ENCODE peak calls at places on chromosomes 5 and 9, in six cellular contexts. I is GM23338, L is PC-3, G is uterus, Q is iPS DF 6.9, Y is fibroblast of lung. J is an unnamed sample. For H3K4me1, the result is how much of the 10 kb centered on the place peaks cover.

GRCh38 chr5:31614147-31615030 is 24.5 kb upstream of the PDZD2 start:
- DNase-seq in G (no peak), Y (no peak), L (no peak), I (peak), Q (no peak), J (no peak)

GRCh38 chr5:111931658-111932057 is 174.7 kb upstream of the NREP start:
- DNase-seq in L (no peak), I (no peak), Y (no peak), Q (no peak), G (no peak), J (no peak)

GRCh38 chr9:12774861-12775367 is at the start of gene LURAP1L:
- DNase-seq in G (peak), L (peak), Q (no peak), Y (peak), I (peak), J (peak)

GRCh38 chr9:92463989-92464388 is 18.3 kb downstream of the ASPN start:
- DNase-seq in L (peak), I (no peak), Y (peak), G (peak), Q (no peak), J (no peak)

GRCh38 chr5:154260224-154260859 is 69.8 kb downstream of the GALNT10 start:
- DNase-seq in L (no peak), I (peak), G (no peak), Y (no peak), Q (no peak), J (no peak)

GRCh38 chr5:159805021-159805420 is 111.3 kb upstream of the ADRA1B start:
- DNase-seq in Y (peak), G (no peak), I (no peak), L (no peak), Q (no peak), J (peak)

GRCh38 chr9:19223724-19224123 is 6.8 kb upstream of the DENND4C start:
- DNase-seq in L (no peak), G (peak), I (no peak), Y (no peak), Q (no peak), J (peak)

GRCh38 chr9:76621011-76621410 is 143.2 kb upstream of the PCA3 start:
- DNase-seq in L (no peak), Y (no peak), G (no peak), Q (no peak), I (no peak), J (no peak)

GRCh38 chr9:129834489-129835127 is 467 bp downstream of the C9orf78 start:
- DNase-seq in I (no peak), Y (no peak), L (peak), G (no peak), Q (no peak), J (no peak)

GRCh38 chr9:85408494-85408893 is 333.3 kb downstream of the AGTPBP1 start:
- DNase-seq in I (no peak), Q (no peak), Y (no peak), G (no peak), L (peak), J (no peak)

GRCh38 chr5:135605221-135605620 is 26.4 kb upstream of the CXCL14 start:
- DNase-seq in L (no peak), I (no peak), Q (no peak), G (no peak), Y (no peak), J (peak)

DNA sequence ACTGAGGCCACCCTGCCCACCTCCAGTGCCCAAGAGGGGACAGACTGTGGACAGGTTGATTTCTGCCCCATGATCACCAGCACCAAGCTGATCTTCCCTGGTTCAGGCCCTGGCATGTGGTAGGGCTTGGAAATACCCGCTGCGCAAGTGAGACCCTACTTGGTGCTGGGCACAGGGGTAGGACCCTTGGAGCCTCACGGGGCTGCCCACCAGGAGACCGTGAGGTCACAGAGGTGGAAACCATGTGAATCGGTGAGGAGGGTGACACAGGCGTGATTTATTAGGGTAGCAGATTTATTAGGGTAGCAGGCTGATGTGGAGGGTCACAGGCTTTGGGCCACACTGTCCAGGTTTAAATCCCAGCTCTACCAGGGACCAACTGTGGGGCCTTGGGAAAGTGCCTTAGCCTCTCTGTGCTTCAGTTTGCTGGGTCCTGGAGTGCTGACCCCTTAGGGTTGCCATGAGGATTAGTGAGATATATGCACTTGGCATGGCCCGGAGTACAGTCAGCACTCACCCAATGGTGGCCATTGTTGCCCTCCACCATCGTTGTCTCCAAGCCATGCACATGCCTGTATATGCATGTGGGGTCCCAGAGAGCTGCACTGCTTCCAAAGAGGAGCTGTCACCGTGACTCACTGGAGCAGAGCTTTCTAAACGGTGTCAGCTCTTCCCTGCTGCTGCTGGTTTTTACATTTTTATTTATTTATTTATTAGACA is 20.9 kb upstream of the DUSP1 start:
- DNase-seq in G (no peak), Y (no peak), Q (no peak), L (no peak), I (no peak), J (no peak)
- H3K4me1 ChIP-seq in G (under half), Y (under half), Q (under half), L (under half), I (under half), J (under half)

GRCh38 chr9:137785704-137786161 is 91.8 kb upstream of the CACNA1B start:
- DNase-seq in L (no peak), I (peak), Y (peak), Q (no peak), G (no peak), J (no peak)
- H3K27ac ChIP-seq in L (no peak), I (no peak), Y (no peak), Q (no peak), G (no peak), J (no peak)

GRCh38 chr5:132455614-132456115 is 34.9 kb downstream of the IRF1 start:
- DNase-seq in I (peak), Y (no peak), Q (no peak), G (peak), L (no peak), J (no peak)
- H3K4me1 ChIP-seq in I (under half), Y (under half), Q (under half), G (under half), L (under half), J (under half)

DNA sequence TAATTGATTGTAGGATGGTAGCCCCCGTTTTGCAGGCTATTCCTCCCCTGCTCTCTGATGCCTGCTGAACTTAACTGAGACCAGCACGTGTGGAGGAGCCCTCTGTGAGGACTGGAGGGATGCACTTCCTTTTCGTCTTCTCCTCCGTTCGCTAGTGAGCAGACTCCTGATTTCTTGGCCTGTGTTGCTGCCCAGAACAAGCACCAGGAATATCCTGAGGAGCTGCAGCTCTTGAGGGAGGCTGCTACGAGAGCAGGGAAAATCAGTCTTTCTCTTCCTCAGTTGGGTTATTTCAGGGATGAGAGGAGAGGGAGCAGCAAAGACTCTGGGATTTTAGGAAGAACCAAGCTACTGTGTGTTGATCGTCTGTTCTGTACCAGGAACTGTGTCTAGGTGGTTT is 74.7 kb downstream of the ARHGAP26 start:
- DNase-seq in G (no peak), I (no peak), L (no peak), Y (no peak), Q (no peak), J (no peak)
- H3K27ac ChIP-seq in G (peak), I (peak), L (peak), Y (no peak), Q (no peak), J (peak)

GRCh38 chr5:88830567-88830966 is 52.4 kb downstream of the MEF2C start:
- DNase-seq in Q (no peak), G (no peak), Y (no peak), L (no peak), I (no peak), J (no peak)

GRCh38 chr5:88826959-88827585 is 55.9 kb downstream of the MEF2C start:
- DNase-seq in I (peak), Q (no peak), G (peak), L (peak), Y (peak), J (no peak)

GRCh38 chr5:88827997-88828396 is 55.0 kb downstream of the MEF2C start:
- DNase-seq in Y (no peak), L (peak), Q (no peak), I (no peak), G (no peak), J (no peak)

GRCh38 chr5:88829773-88830172 is 53.2 kb downstream of the MEF2C start:
- DNase-seq in Q (no peak), L (no peak), G (no peak), Y (no peak), I (no peak), J (no peak)

DNA sequence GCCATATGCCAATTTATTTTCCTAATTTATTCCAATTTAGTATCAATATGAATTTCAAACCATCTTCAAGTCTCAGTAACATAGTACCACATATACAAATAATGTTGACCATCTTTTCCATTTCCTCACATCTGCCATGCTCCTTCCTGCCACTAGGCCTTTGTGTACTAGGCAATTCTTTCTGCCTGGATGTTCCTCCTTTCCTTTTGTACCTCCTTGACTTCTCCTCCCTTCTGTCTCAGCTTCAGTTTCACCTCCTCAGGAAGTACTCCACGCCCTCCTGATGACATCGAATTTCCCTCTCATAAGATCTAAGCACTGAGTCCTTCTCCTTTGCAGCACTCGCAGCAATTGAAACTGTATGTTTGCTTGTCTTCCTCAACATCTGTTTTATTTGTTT is 53.9 kb downstream of the MEF2C start:
- DNase-seq in G (no peak), I (peak), L (peak), Y (no peak), Q (no peak), J (no peak)
- H3K4me1 ChIP-seq in G (under half), I (under half), L (under half), Y (under half), Q (under half), J (under half)

GRCh38 chr5:36406023-36406422 is 104.3 kb upstream of the RANBP3L start:
- DNase-seq in Y (no peak), L (no peak), G (no peak), Q (no peak), I (no peak), J (no peak)
- H3K27ac ChIP-seq in Y (no peak), L (no peak), G (no peak), Q (no peak), I (no peak), J (no peak)